ENCODE peak calls at places on chromosomes 1 and 21, in ten cellular contexts. B is uterus, M is psoas muscle, C is occipital lobe, X is T1000, U is astrocyte, I is memory B cell, R is heart right ventricle, T is amniotic stem cell, K is NCI-H1105 treated with DMSO at 0.1 percent for 48 hours. G is an unnamed sample.

GRCh38 chr1:89698020-89698560 is 65.2 kb downstream of the LRRC8C start:
- DNase-seq in B (no peak), M (no peak), C (no peak), X (no peak), U (no peak), I (no peak), R (no peak), T (no peak), K (no peak), G (no peak)

GRCh38 chr1:209106237-209106741 is 477.2 kb upstream of the CAMK1G start:
- DNase-seq in B (no peak), M (no peak), C (peak), X (peak), U (peak), I (no peak), R (no peak), T (no peak), K (peak), G (peak)

GRCh38 chr1:227937531-227938145 is 10.1 kb downstream of the WNT9A start:
- DNase-seq in B (no peak), M (peak), C (no peak), X (no peak), U (no peak), I (no peak), R (no peak), T (no peak), K (no peak), G (no peak)

GRCh38 chr1:119747451-119747850 is 21.3 kb downstream of the HMGCS2 start:
- DNase-seq in B (no peak), M (no peak), C (no peak), X (no peak), U (no peak), I (no peak), R (no peak), T (no peak), K (no peak), G (peak)

GRCh38 chr1:231446138-231446537 is 24.1 kb upstream of the EGLN1 start:
- DNase-seq in B (no peak), M (no peak), C (no peak), X (no peak), U (no peak), I (no peak), R (no peak), T (no peak), K (no peak), G (no peak)

GRCh38 chr1:241749924-241750695 is 97.9 kb upstream of the EXO1 start:
- DNase-seq in B (no peak), M (no peak), C (no peak), X (no peak), U (no peak), I (no peak), R (no peak), T (no peak), K (no peak), G (peak)

GRCh38 chr21:45257673-45258341 is 29.9 kb downstream of the POFUT2 start:
- DNase-seq in B (no peak), M (peak), C (no peak), X (no peak), U (no peak), I (no peak), R (no peak), T (no peak), K (no peak), G (no peak)

GRCh38 chr1:70459502-70460225 is 48.6 kb downstream of the CTH start:
- DNase-seq in B (no peak), M (no peak), C (no peak), X (no peak), U (peak), I (no peak), R (no peak), T (no peak), K (no peak), G (peak)

GRCh38 chr1:212814989-212815388 is 23.3 kb downstream of the TATDN3 start:
- DNase-seq in B (no peak), M (no peak), C (no peak), X (no peak), U (no peak), I (no peak), R (no peak), T (no peak), K (no peak), G (peak)

GRCh38 chr1:157291083-157291482 is 152.9 kb upstream of the ETV3 start:
- DNase-seq in B (no peak), M (no peak), C (no peak), X (no peak), U (no peak), I (no peak), R (no peak), T (no peak), K (no peak), G (no peak)

GRCh38 chr1:8858888-8859706 is 19.4 kb downstream of the ENO1 start:
- DNase-seq in B (no peak), M (no peak), C (no peak), X (no peak), U (no peak), I (peak), R (peak), T (no peak), K (peak), G (peak)

GRCh38 chr1:204321665-204322064 is 38.1 kb downstream of the PLEKHA6 start:
- DNase-seq in B (no peak), M (no peak), C (no peak), X (no peak), U (peak), I (no peak), R (no peak), T (no peak), K (no peak), G (peak)

GRCh38 chr1:229380514-229381160 is 37.8 kb upstream of the CCSAP start:
- DNase-seq in B (no peak), M (no peak), C (no peak), X (no peak), U (no peak), I (no peak), R (no peak), T (no peak), K (peak), G (no peak)

GRCh38 chr1:83083589-83084224 is 915.2 kb downstream of the TTLL7 start:
- DNase-seq in B (no peak), M (no peak), C (no peak), X (no peak), U (no peak), I (no peak), R (no peak), T (no peak), K (peak), G (no peak)

GRCh38 chr1:208089151-208089550 is 155.0 kb downstream of the PLXNA2 start:
- DNase-seq in B (no peak), M (no peak), C (no peak), X (no peak), U (no peak), I (no peak), R (no peak), T (no peak), K (no peak), G (no peak)

GRCh38 chr1:176880954-176881595 is 283.4 kb downstream of the ASTN1 start:
- DNase-seq in B (peak), M (peak), C (peak), X (peak), U (peak), I (peak), R (peak), T (peak), K (peak), G (peak)

GRCh38 chr1:48776400-48777218 is at the start of gene BEND5:
- DNase-seq in B (peak), M (peak), C (peak), X (peak), U (peak), I (peak), R (peak), T (no peak), K (peak), G (no peak)

GRCh38 chr1:234372011-234372757 is 1.1 kb upstream of the COA6 start:
- DNase-seq in B (no peak), M (no peak), C (no peak), X (no peak), U (no peak), I (no peak), R (no peak), T (no peak), K (no peak), G (peak)